ENCODE peak calls at places on chromosomes 1 and 21, in five cellular contexts. A is HFF-Myc, T is GM18507, R is nucleus accumbens, I is GM12892. Q is an unnamed sample.

GRCh38 chr1:214259353-214259982 is 21.5 kb upstream of the SMYD2 start:
- DNase-seq in A (no peak), R (no peak), T (no peak), I (no peak), Q (no peak)

GRCh38 chr1:242140871-242141270 is 142.0 kb upstream of the MAP1LC3C start:
- DNase-seq in I (no peak), A (no peak), R (no peak), T (no peak), Q (no peak)

GRCh38 chr1:214386747-214387146 is 105.8 kb downstream of the SMYD2 start:
- DNase-seq in T (no peak), R (no peak), I (no peak), A (no peak), Q (no peak)

GRCh38 chr1:10510520-10511493 is 36.1 kb downstream of the PEX14 start:
- DNase-seq in T (peak), A (peak), I (peak), R (no peak), Q (no peak)

GRCh38 chr1:204079608-204079999 is 6.7 kb downstream of the SOX13 start:
- DNase-seq in I (no peak), A (no peak), R (no peak), T (no peak), Q (no peak)

GRCh38 chr1:5650283-5651026 is 341.8 kb downstream of the NPHP4 start:
- DNase-seq in I (no peak), T (no peak), A (no peak), R (no peak), Q (no peak)

GRCh38 chr1:7430646-7431045 is 340.4 kb upstream of the VAMP3 start:
- DNase-seq in I (no peak), T (no peak), R (no peak), A (no peak), Q (no peak)

GRCh38 chr1:153260980-153261792 is 1.7 kb downstream of the LORICRIN start:
- DNase-seq in I (peak), T (no peak), R (no peak), A (no peak), Q (no peak)

GRCh38 chr1:167173516-167174184 is 47.0 kb upstream of the POU2F1 start:
- DNase-seq in R (no peak), A (no peak), I (no peak), T (no peak), Q (no peak)

GRCh38 chr1:114695430-114696093 is at the start of gene AMPD1:
- DNase-seq in A (no peak), T (no peak), R (no peak), I (no peak), Q (no peak)

GRCh38 chr1:6438047-6438525 is 13.5 kb downstream of the ESPN start:
- DNase-seq in I (peak), T (peak), A (peak), R (peak), Q (peak)

GRCh38 chr21:25350056-25350455 is 257.2 kb downstream of the MRPL39 start:
- DNase-seq in A (no peak), T (no peak), I (no peak), R (no peak), Q (no peak)

GRCh38 chr1:198162091-198162767 is 5.4 kb downstream of the NEK7 start:
- DNase-seq in A (no peak), I (no peak), R (no peak), T (no peak), Q (no peak)

GRCh38 chr1:174194451-174194850 is 35.1 kb downstream of the RABGAP1L start:
- DNase-seq in I (no peak), A (no peak), T (no peak), R (no peak), Q (no peak)

GRCh38 chr1:100347009-100347966 is 5.0 kb upstream of the CDC14A start:
- DNase-seq in T (no peak), R (no peak), I (no peak), A (no peak), Q (no peak)

GRCh38 chr1:152225678-152226077 is 1.7 kb upstream of the HRNR start:
- DNase-seq in T (no peak), I (no peak), A (no peak), R (no peak), Q (no peak)

GRCh38 chr1:154104433-154105082 is 50.3 kb downstream of the NUP210L start:
- DNase-seq in I (no peak), A (no peak), T (no peak), R (no peak), Q (no peak)

GRCh38 chr1:6960291-6960758 is 175.1 kb downstream of the CAMTA1 start:
- DNase-seq in I (no peak), R (no peak), A (peak), T (no peak), Q (peak)

GRCh38 chr21:30831194-30831765 is 1.7 kb upstream of the KRTAP7-1 start:
- DNase-seq in T (no peak), I (peak), A (peak), R (no peak), Q (no peak)

GRCh38 chr1:5738911-5739462 is 253.2 kb downstream of the NPHP4 start:
- DNase-seq in A (no peak), T (no peak), I (no peak), R (no peak), Q (no peak)

GRCh38 chr1:203273869-203274602 is 31.3 kb upstream of the BTG2 start:
- DNase-seq in A (no peak), R (peak), T (no peak), I (no peak), Q (peak)

GRCh38 chr1:151639466-151639865 is 27.6 kb downstream of the SNX27 start:
- DNase-seq in A (no peak), T (no peak), I (no peak), R (no peak), Q (no peak)

Q was measured in midbrain.